ENCODE peak calls at places on chromosomes 7 and 10, in seven cellular contexts. J, U, C, Q, M, V and H are unnamed samples.

GRCh38 chr7:13742719-13743640 is 246.5 kb downstream of the ETV1 start:
- DNase-seq in M (peak), U (no peak), V (peak), C (peak), Q (peak), J (no peak), H (no peak)

GRCh38 chr10:44196336-44196735 is 188.6 kb downstream of the CXCL12 start:
- DNase-seq in M (no peak), C (no peak), J (no peak), U (no peak), V (no peak), Q (no peak), H (no peak)

GRCh38 chr7:68384581-68384980 is 1213.7 kb upstream of the AUTS2 start:
- DNase-seq in C (no peak), M (no peak), V (no peak), U (no peak), J (no peak), Q (no peak), H (no peak)

GRCh38 chr10:80253266-80253962 is 36.0 kb downstream of the MAT1A start:
- DNase-seq in C (no peak), U (no peak), V (no peak), J (no peak), M (peak), Q (no peak), H (no peak)

GRCh38 chr10:88395677-88396076 is 187.4 kb downstream of the RNLS start:
- DNase-seq in U (no peak), C (no peak), Q (peak), J (no peak), V (no peak), M (peak), H (no peak)

GRCh38 chr7:28988818-28989595 is 30.9 kb upstream of the TRIL start:
- DNase-seq in V (no peak), M (peak), C (no peak), U (no peak), Q (no peak), J (no peak), H (no peak)

GRCh38 chr10:1047937-1048336 is 982 bp downstream of the IDI1 start:
- DNase-seq in M (no peak), Q (no peak), V (no peak), C (peak), U (no peak), J (no peak), H (no peak)

GRCh38 chr7:36794689-36795088 is 70.4 kb upstream of the AOAH start:
- DNase-seq in Q (no peak), V (no peak), M (no peak), J (no peak), U (no peak), C (peak), H (no peak)

GRCh38 chr7:124456286-124456685 is 309.3 kb downstream of the GPR37 start:
- DNase-seq in M (no peak), V (no peak), C (no peak), Q (no peak), J (no peak), U (no peak), H (no peak)

GRCh38 chr7:519429-519973 is at the start of gene PDGFA:
- DNase-seq in J (no peak), M (peak), U (no peak), C (no peak), Q (peak), V (no peak), H (no peak)

GRCh38 chr7:129906700-129907099 is 46.1 kb downstream of the UBE2H start:
- DNase-seq in U (no peak), C (no peak), J (no peak), M (peak), Q (peak), V (no peak), H (no peak)

GRCh38 chr7:121555558-121555957 is 159.4 kb upstream of the FAM3C start:
- DNase-seq in C (no peak), Q (no peak), V (no peak), U (no peak), M (no peak), J (no peak), H (no peak)